ENCODE peak calls at places on chromosome 2, in five cellular contexts. E is GM20000, K is B cell, M is epithelial cell of esophagus, Z is GM23248. O is an unnamed sample.

GRCh38 chr2:109162999-109163398 is 34.0 kb downstream of the SH3RF3 start:
- DNase-seq in E (no peak), K (no peak), Z (peak), M (no peak), O (no peak)

GRCh38 chr2:88690591-88691338 is 708 bp upstream of the RPIA start:
- DNase-seq in M (peak), E (peak), K (peak), Z (peak), O (peak)

GRCh38 chr2:240559271-240559670 is 886 bp upstream of the DUSP28 start:
- DNase-seq in Z (no peak), M (no peak), E (no peak), K (peak), O (no peak)

GRCh38 chr2:197705912-197706838 is 1.0 kb downstream of the MARS2 start:
- DNase-seq in E (peak), M (peak), Z (peak), K (no peak), O (no peak)

GRCh38 chr2:46034535-46034934 is 262.7 kb upstream of the EPAS1 start:
- DNase-seq in Z (no peak), M (no peak), E (no peak), K (no peak), O (no peak)

GRCh38 chr2:219410390-219410789 is 7.8 kb upstream of the DES start:
- DNase-seq in E (no peak), K (no peak), M (no peak), Z (no peak), O (no peak)

GRCh38 chr2:198807131-198807530 is 650.6 kb downstream of the SATB2 start:
- DNase-seq in K (no peak), M (no peak), E (no peak), Z (peak), O (no peak)

GRCh38 chr2:54289942-54290702 is 34.1 kb upstream of the TSPYL6 start:
- DNase-seq in M (no peak), E (no peak), K (no peak), Z (no peak), O (no peak)

GRCh38 chr2:60516383-60516811 is 37.1 kb downstream of the BCL11A start:
- DNase-seq in E (no peak), K (no peak), Z (peak), M (peak), O (peak)

GRCh38 chr2:96485350-96485749 is 19.8 kb downstream of the NEURL3 start:
- DNase-seq in Z (no peak), E (no peak), K (no peak), M (no peak), O (no peak)

GRCh38 chr2:68812256-68812655 is 58.9 kb downstream of the BMP10 start:
- DNase-seq in E (no peak), Z (no peak), K (no peak), M (no peak), O (no peak)

GRCh38 chr2:158781562-158781961 is 13.6 kb upstream of the DAPL1 start:
- DNase-seq in K (no peak), E (no peak), Z (peak), M (peak), O (peak)

GRCh38 chr2:150513647-150514046 is 26.2 kb upstream of the RND3 start:
- DNase-seq in Z (peak), E (no peak), K (no peak), M (peak), O (peak)

GRCh38 chr2:39359453-39360038 is 77.5 kb downstream of the MAP4K3 start:
- DNase-seq in M (no peak), K (no peak), E (no peak), Z (no peak), O (no peak)

GRCh38 chr2:76958749-76959148 is 563.4 kb downstream of the LRRTM4 start:
- DNase-seq in E (no peak), Z (peak), K (no peak), M (peak), O (peak)

GRCh38 chr2:127437781-127438726 is 19.8 kb downstream of the PROC start:
- DNase-seq in Z (no peak), M (no peak), K (no peak), E (no peak), O (no peak)

GRCh38 chr2:9152975-9153402 is 53.6 kb upstream of the ASAP2 start:
- DNase-seq in K (no peak), M (no peak), E (no peak), Z (peak), O (no peak)

GRCh38 chr2:197626965-197627629 is 48.3 kb downstream of the RFTN2 start:
- DNase-seq in K (no peak), Z (no peak), M (no peak), E (no peak), O (no peak)

GRCh38 chr2:218323526-218324472 is 31.5 kb upstream of the TMBIM1 start:
- DNase-seq in E (no peak), Z (peak), K (no peak), M (peak), O (peak)

GRCh38 chr2:99573624-99574251 is 83.9 kb upstream of the REV1 start:
- DNase-seq in K (no peak), E (no peak), Z (no peak), M (no peak), O (no peak)

GRCh38 chr2:138948070-138948539 is 167.9 kb upstream of the NXPH2 start:
- DNase-seq in E (no peak), Z (peak), M (peak), K (no peak), O (peak)

GRCh38 chr2:6031165-6031867 is 339.1 kb downstream of the SOX11 start:
- DNase-seq in Z (no peak), K (no peak), E (no peak), M (no peak), O (no peak)

GRCh38 chr2:198448803-198449202 is 644.4 kb downstream of the PLCL1 start:
- DNase-seq in E (no peak), Z (peak), M (peak), K (no peak), O (peak)

GRCh38 chr2:219947575-219947974 is 320.1 kb downstream of the SLC4A3 start:
- DNase-seq in Z (peak), K (no peak), M (no peak), E (no peak), O (no peak)

GRCh38 chr2:224421065-224421464 is 19.2 kb upstream of the FAM124B start:
- DNase-seq in M (no peak), K (no peak), Z (no peak), E (no peak), O (no peak)

GRCh38 chr2:215843579-215843978 is 169.8 kb downstream of the MREG start:
- DNase-seq in Z (peak), E (no peak), K (no peak), M (peak), O (peak)

GRCh38 chr2:64604929-64605550 is 48.7 kb downstream of the SERTAD2 start:
- DNase-seq in M (peak), K (no peak), Z (peak), E (no peak), O (peak)

GRCh38 chr2:98148968-98149697 is 62.2 kb downstream of the VWA3B start:
- DNase-seq in K (no peak), Z (peak), M (peak), E (no peak), O (peak)

GRCh38 chr2:157032019-157032418 is 225.5 kb upstream of the GALNT5 start:
- DNase-seq in K (no peak), E (no peak), M (peak), Z (peak), O (peak)

GRCh38 chr2:222730346-222731065 is 59.0 kb downstream of the MOGAT1 start:
- DNase-seq in E (no peak), M (peak), K (no peak), Z (no peak), O (no peak)

GRCh38 chr2:2590796-2591541 is 259.9 kb upstream of the MYT1L start:
- DNase-seq in Z (no peak), M (no peak), K (no peak), E (no peak), O (no peak)

GRCh38 chr2:127055786-127056076 is 51.2 kb downstream of the BIN1 start:
- DNase-seq in E (no peak), M (no peak), K (no peak), Z (no peak), O (no peak)

GRCh38 chr2:160253440-160254296 is 53.6 kb upstream of the ITGB6 start:
- DNase-seq in M (peak), Z (peak), E (no peak), K (no peak), O (peak)

GRCh38 chr2:209519911-209520310 is 96.1 kb downstream of the MAP2 start:
- DNase-seq in Z (no peak), K (no peak), E (no peak), M (no peak), O (no peak)

GRCh38 chr2:237980087-237980486 is 13.3 kb downstream of the UBE2F start:
- DNase-seq in E (no peak), K (no peak), Z (no peak), M (no peak), O (no peak)

GRCh38 chr2:112162956-112163355 is 24.8 kb downstream of the FBLN7 start:
- DNase-seq in K (no peak), Z (no peak), E (no peak), M (no peak), O (no peak)

GRCh38 chr2:120747706-120748105 is 12.0 kb downstream of the GLI2 start:
- DNase-seq in E (no peak), M (no peak), Z (no peak), K (no peak), O (no peak)

GRCh38 chr2:72112981-72113846 is 34.4 kb downstream of the CYP26B1 start:
- DNase-seq in Z (peak), E (no peak), K (no peak), M (no peak), O (no peak)

GRCh38 chr2:207115715-207116364 is 49.9 kb downstream of the KLF7 start:
- DNase-seq in M (peak), E (no peak), K (no peak), Z (peak), O (no peak)

O was measured in bronchial epithelial cell.